ENCODE peak calls at places on chromosomes 6 and 20, in seven cellular contexts. O is activated B cell treated with CpG ODN at 0.5 μM for 24 hours, H is neural crest cell, V is Calu3, F is stomach, T is dorsolateral prefrontal cortex, S is endothelial cell. D is an unnamed sample.
A peak's percentile ranks its signal among the peaks of the same experiment; 100 is the strongest.

GRCh38 chr6:87756858-87757257 is 54.8 kb upstream of the AKIRIN2 start:
- DNase-seq in O (peak; percentile 41), H (no peak), V (no peak), F (no peak), T (no peak), S (no peak), D (peak; percentile 78)

GRCh38 chr6:22512716-22513452 is 56.5 kb upstream of the HDGFL1 start:
- DNase-seq in O (no peak), H (no peak), V (no peak), F (no peak), T (no peak), S (no peak), D (no peak)

GRCh38 chr6:43722920-43723565 is 35.5 kb upstream of the MRPS18A start:
- DNase-seq in O (no peak), H (no peak), V (no peak), F (no peak), T (no peak), S (no peak), D (no peak)

GRCh38 chr20:36835453-36836198 is 40.3 kb upstream of the TLDC2 start:
- DNase-seq in O (peak; percentile 72), H (peak; percentile 81), V (peak; percentile 95), F (peak; percentile 92), T (peak; percentile 86), S (peak; percentile 79), D (peak; percentile 92)

GRCh38 chr6:22049002-22049401 is 247.8 kb downstream of the PRL start:
- DNase-seq in O (no peak), H (no peak), V (no peak), F (no peak), T (no peak), S (no peak), D (peak; percentile 5)

GRCh38 chr6:119637768-119638167 is 288.2 kb upstream of the MAN1A1 start:
- DNase-seq in O (no peak), H (no peak), V (no peak), F (no peak), T (no peak), S (no peak), D (no peak)

GRCh38 chr20:43520074-43520473 is 12.6 kb downstream of the L3MBTL1 start:
- DNase-seq in O (no peak), H (no peak), V (no peak), F (no peak), T (no peak), S (no peak), D (no peak)

GRCh38 chr6:115896538-115897129 is 164.1 kb downstream of the FRK start:
- DNase-seq in O (no peak), H (peak; percentile 12), V (peak; percentile 38), F (no peak), T (no peak), S (peak; percentile 24), D (peak; percentile 31)

GRCh38 chr6:113364781-113365545 is 492.2 kb upstream of the MARCKS start:
- DNase-seq in O (no peak), H (no peak), V (no peak), F (no peak), T (no peak), S (no peak), D (peak; percentile 54)

GRCh38 chr20:58743076-58743566 is 50.5 kb downstream of the NPEPL1 start:
- DNase-seq in O (no peak), H (no peak), V (no peak), F (no peak), T (no peak), S (no peak), D (no peak)

GRCh38 chr6:70110128-70111022 is 192.5 kb downstream of the COL9A1 start:
- DNase-seq in O (no peak), H (no peak), V (no peak), F (no peak), T (no peak), S (no peak), D (no peak)

GRCh38 chr20:4519530-4519929 is 202.2 kb upstream of the PRND start:
- DNase-seq in O (no peak), H (no peak), V (peak; percentile 17), F (no peak), T (no peak), S (peak; percentile 53), D (no peak)

GRCh38 chr6:84847349-84848160 is 83.2 kb upstream of the TBX18 start:
- DNase-seq in O (no peak), H (no peak), V (no peak), F (no peak), T (no peak), S (no peak), D (peak; percentile 0)

GRCh38 chr6:134166529-134167221 is 114.3 kb upstream of the SLC2A12 start:
- DNase-seq in O (no peak), H (no peak), V (no peak), F (peak; percentile 41), T (no peak), S (no peak), D (no peak)

GRCh38 chr6:106591111-106591825 is 38.0 kb downstream of the RTN4IP1 start:
- DNase-seq in O (no peak), H (no peak), V (no peak), F (no peak), T (no peak), S (no peak), D (peak; percentile 91)

GRCh38 chr20:41176711-41177552 is 39.6 kb downstream of the PLCG1 start:
- DNase-seq in O (no peak), H (no peak), V (no peak), F (peak; percentile 21), T (no peak), S (no peak), D (no peak)

GRCh38 chr20:48295445-48295903 is 510.2 kb upstream of the SULF2 start:
- DNase-seq in O (no peak), H (no peak), V (peak; percentile 79), F (no peak), T (no peak), S (peak; percentile 18), D (peak; percentile 89)
- TF ChIP-seq CTCF in O (no peak), H (peak; percentile 58), V (peak; percentile 54), F (no peak), T (peak; percentile 23), S (no peak), D (peak; percentile 54)

GRCh38 chr6:142746524-142746923 is 198.5 kb downstream of the HIVEP2 start:
- DNase-seq in O (no peak), H (no peak), V (no peak), F (no peak), T (no peak), S (peak; percentile 36), D (no peak)
- TF ChIP-seq CTCF in O (no peak), H (peak; percentile 51), V (no peak), F (peak; percentile 15), T (peak; percentile 57), S (peak; percentile 47), D (peak; percentile 66)

GRCh38 chr6:150068786-150069648 is at the start of gene ULBP3:
- DNase-seq in O (peak; percentile 64), H (peak; percentile 82), V (peak; percentile 87), F (peak; percentile 92), T (peak; percentile 49), S (peak; percentile 92), D (peak; percentile 97)
- TF ChIP-seq CTCF in O (no peak), H (peak; percentile 67), V (no peak), F (peak; percentile 39), T (peak; percentile 46), S (peak; percentile 27), D (peak; percentile 75)

DNA sequence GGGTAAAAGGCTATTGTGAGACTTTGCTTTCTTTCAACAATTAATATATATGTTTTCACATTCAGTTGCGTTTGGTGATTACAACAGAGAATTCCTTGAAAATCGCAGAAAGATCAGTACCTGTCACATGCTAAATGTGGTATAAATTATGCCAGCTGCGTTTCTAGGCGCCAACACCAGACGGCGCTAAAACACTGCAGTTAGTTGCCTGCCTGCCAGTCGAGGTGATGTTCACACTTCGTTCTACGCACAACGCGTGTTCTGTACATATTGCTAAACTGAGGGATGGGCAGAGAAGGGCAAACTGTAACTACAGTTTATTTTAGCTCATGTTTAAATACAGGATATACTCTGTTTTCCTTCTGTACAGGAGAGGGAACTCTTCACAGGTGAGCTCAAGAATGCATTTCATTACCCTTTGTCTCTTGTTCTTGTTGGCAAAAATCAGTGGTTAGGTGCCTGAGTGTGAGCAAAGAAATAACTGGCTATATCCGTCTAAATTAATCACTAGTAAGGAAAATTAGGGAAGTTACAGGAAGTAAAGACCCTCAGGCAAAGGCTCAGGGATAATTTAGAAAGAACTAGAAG is 100.1 kb upstream of the RGS17 start:
- DNase-seq in O (no peak), H (peak; percentile 75), V (peak; percentile 62), F (peak; percentile 64), T (peak; percentile 53), S (peak; percentile 83), D (no peak)
- TF ChIP-seq CTCF in O (no peak), H (peak; percentile 98), V (peak; percentile 69), F (peak; percentile 70), T (peak; percentile 81), S (peak; percentile 97), D (peak; percentile 77)

D was measured in HFFc6.